ENCODE peak calls at places on chromosomes 5 and 9, in six cellular contexts. One of them, this sample, is unnamed.

GRCh38 chr9:99822596-99823391 is 1.1 kb downstream of the NR4A3 start:
- DNase-seq in activated B cell treated with CpG ODN at 0.5 μM for 24 hours: peak; percentile 48
- DNase-seq in A673: peak; percentile 76
- DNase-seq in WERI-Rb-1: peak; percentile 34
- DNase-seq in B cell: peak; percentile 78
- DNase-seq in GM20000: peak; percentile 49
- DNase-seq in this sample: no peak

GRCh38 chr5:172180936-172181335 is 7.1 kb downstream of the STK10 start:
- DNase-seq in activated B cell treated with CpG ODN at 0.5 μM for 24 hours: no peak
- DNase-seq in A673: no peak
- DNase-seq in WERI-Rb-1: no peak
- DNase-seq in B cell: no peak
- DNase-seq in GM20000: no peak
- DNase-seq in this sample: no peak

GRCh38 chr9:73152445-73152844 is 780 bp downstream of the ANXA1 start:
- DNase-seq in activated B cell treated with CpG ODN at 0.5 μM for 24 hours: no peak
- DNase-seq in A673: peak; percentile 58
- DNase-seq in WERI-Rb-1: no peak
- DNase-seq in B cell: no peak
- DNase-seq in GM20000: no peak
- DNase-seq in this sample: no peak

GRCh38 chr9:136538599-136539426 is 7.0 kb downstream of the NOTCH1 start:
- DNase-seq in activated B cell treated with CpG ODN at 0.5 μM for 24 hours: no peak
- DNase-seq in A673: no peak
- DNase-seq in WERI-Rb-1: no peak
- DNase-seq in B cell: peak; percentile 64
- DNase-seq in GM20000: peak; percentile 82
- DNase-seq in this sample: no peak

GRCh38 chr9:899440-900184 is 58.1 kb downstream of the DMRT1 start:
- DNase-seq in activated B cell treated with CpG ODN at 0.5 μM for 24 hours: no peak
- DNase-seq in A673: no peak
- DNase-seq in WERI-Rb-1: no peak
- DNase-seq in B cell: no peak
- DNase-seq in GM20000: peak; percentile 12
- DNase-seq in this sample: peak; percentile 56

GRCh38 chr5:73365301-73365853 is 83.2 kb downstream of the FOXD1 start:
- DNase-seq in activated B cell treated with CpG ODN at 0.5 μM for 24 hours: no peak
- DNase-seq in A673: no peak
- DNase-seq in WERI-Rb-1: no peak
- DNase-seq in B cell: no peak
- DNase-seq in GM20000: no peak
- DNase-seq in this sample: no peak

GRCh38 chr5:31563216-31563615 is 31.1 kb downstream of the C5orf22 start:
- DNase-seq in activated B cell treated with CpG ODN at 0.5 μM for 24 hours: no peak
- DNase-seq in A673: no peak
- DNase-seq in WERI-Rb-1: no peak
- DNase-seq in B cell: no peak
- DNase-seq in GM20000: no peak
- DNase-seq in this sample: no peak

GRCh38 chr5:50853151-50853550 is 186.7 kb downstream of the PARP8 start:
- DNase-seq in activated B cell treated with CpG ODN at 0.5 μM for 24 hours: peak; percentile 16
- DNase-seq in A673: no peak
- DNase-seq in WERI-Rb-1: no peak
- DNase-seq in B cell: peak; percentile 79
- DNase-seq in GM20000: peak; percentile 25
- DNase-seq in this sample: peak; percentile 67

GRCh38 chr9:78115073-78115472 is 83.5 kb upstream of the GNAQ start:
- DNase-seq in activated B cell treated with CpG ODN at 0.5 μM for 24 hours: no peak
- DNase-seq in A673: peak; percentile 66
- DNase-seq in WERI-Rb-1: no peak
- DNase-seq in B cell: peak; percentile 58
- DNase-seq in GM20000: peak; percentile 14
- DNase-seq in this sample: no peak

GRCh38 chr9:34555435-34556230 is 32.8 kb upstream of the ENHO start:
- DNase-seq in activated B cell treated with CpG ODN at 0.5 μM for 24 hours: no peak
- DNase-seq in A673: no peak
- DNase-seq in WERI-Rb-1: no peak
- DNase-seq in B cell: no peak
- DNase-seq in GM20000: no peak
- DNase-seq in this sample: no peak

GRCh38 chr5:164475339-164475977 is 970.0 kb downstream of the MAT2B start:
- DNase-seq in activated B cell treated with CpG ODN at 0.5 μM for 24 hours: no peak
- DNase-seq in A673: peak; percentile 3
- DNase-seq in WERI-Rb-1: peak; percentile 10
- DNase-seq in B cell: peak; percentile 11
- DNase-seq in GM20000: no peak
- DNase-seq in this sample: no peak

GRCh38 chr5:132253008-132253441 is 4.5 kb upstream of the PDLIM4 start:
- DNase-seq in activated B cell treated with CpG ODN at 0.5 μM for 24 hours: no peak
- DNase-seq in A673: no peak
- DNase-seq in WERI-Rb-1: peak; percentile 6
- DNase-seq in B cell: no peak
- DNase-seq in GM20000: no peak
- DNase-seq in this sample: peak; percentile 27

GRCh38 chr5:16528382-16528849 is 62.8 kb upstream of the ZNF622 start:
- DNase-seq in activated B cell treated with CpG ODN at 0.5 μM for 24 hours: no peak
- DNase-seq in A673: no peak
- DNase-seq in WERI-Rb-1: no peak
- DNase-seq in B cell: no peak
- DNase-seq in GM20000: no peak
- DNase-seq in this sample: no peak

GRCh38 chr5:19531374-19531952 is 456.5 kb downstream of the CDH18 start:
- DNase-seq in activated B cell treated with CpG ODN at 0.5 μM for 24 hours: no peak
- DNase-seq in A673: no peak
- DNase-seq in WERI-Rb-1: no peak
- DNase-seq in B cell: no peak
- DNase-seq in GM20000: no peak
- DNase-seq in this sample: no peak

GRCh38 chr5:122076023-122076422 is 2.0 kb downstream of the LOX start:
- DNase-seq in activated B cell treated with CpG ODN at 0.5 μM for 24 hours: no peak
- DNase-seq in A673: peak; percentile 17
- DNase-seq in WERI-Rb-1: no peak
- DNase-seq in B cell: no peak
- DNase-seq in GM20000: no peak
- DNase-seq in this sample: no peak

GRCh38 chr5:116703923-116704322 is 129.3 kb upstream of the SEMA6A start:
- DNase-seq in activated B cell treated with CpG ODN at 0.5 μM for 24 hours: no peak
- DNase-seq in A673: no peak
- DNase-seq in WERI-Rb-1: no peak
- DNase-seq in B cell: no peak
- DNase-seq in GM20000: no peak
- DNase-seq in this sample: no peak

GRCh38 chr5:41748631-41749030 is 121.6 kb downstream of the OXCT1 start:
- DNase-seq in activated B cell treated with CpG ODN at 0.5 μM for 24 hours: no peak
- DNase-seq in A673: no peak
- DNase-seq in WERI-Rb-1: no peak
- DNase-seq in B cell: no peak
- DNase-seq in GM20000: peak; percentile 51
- DNase-seq in this sample: no peak

GRCh38 chr5:40841068-40841805 is at the start of gene CARD6:
- DNase-seq in activated B cell treated with CpG ODN at 0.5 μM for 24 hours: no peak
- DNase-seq in A673: peak; percentile 74
- DNase-seq in WERI-Rb-1: no peak
- DNase-seq in B cell: peak; percentile 30
- DNase-seq in GM20000: peak; percentile 15
- DNase-seq in this sample: no peak

GRCh38 chr5:107567901-107568671 is 102.7 kb downstream of the EFNA5 start:
- DNase-seq in activated B cell treated with CpG ODN at 0.5 μM for 24 hours: no peak
- DNase-seq in A673: no peak
- DNase-seq in WERI-Rb-1: no peak
- DNase-seq in B cell: no peak
- DNase-seq in GM20000: no peak
- DNase-seq in this sample: no peak

GRCh38 chr9:5364294-5364990 is 24.8 kb upstream of the RLN1 start:
- DNase-seq in activated B cell treated with CpG ODN at 0.5 μM for 24 hours: no peak
- DNase-seq in A673: no peak
- DNase-seq in WERI-Rb-1: no peak
- DNase-seq in B cell: no peak
- DNase-seq in GM20000: peak; percentile 34
- DNase-seq in this sample: no peak

GRCh38 chr9:34332370-34332964 is 3.1 kb downstream of the NUDT2 start:
- DNase-seq in activated B cell treated with CpG ODN at 0.5 μM for 24 hours: no peak
- DNase-seq in A673: peak; percentile 68
- DNase-seq in WERI-Rb-1: peak; percentile 17
- DNase-seq in B cell: peak; percentile 41
- DNase-seq in GM20000: no peak
- DNase-seq in this sample: no peak

GRCh38 chr5:170333161-170333909 is 35.8 kb upstream of the LCP2 start:
- DNase-seq in activated B cell treated with CpG ODN at 0.5 μM for 24 hours: no peak
- DNase-seq in A673: peak; percentile 86
- DNase-seq in WERI-Rb-1: no peak
- DNase-seq in B cell: peak; percentile 47
- DNase-seq in GM20000: no peak
- DNase-seq in this sample: peak; percentile 70

GRCh38 chr5:129951039-129951438 is 46.8 kb downstream of the CHSY3 start:
- DNase-seq in activated B cell treated with CpG ODN at 0.5 μM for 24 hours: no peak
- DNase-seq in A673: no peak
- DNase-seq in WERI-Rb-1: no peak
- DNase-seq in B cell: no peak
- DNase-seq in GM20000: no peak
- DNase-seq in this sample: no peak

GRCh38 chr9:137240321-137240840 is 706 bp upstream of the TUBB4B start:
- DNase-seq in activated B cell treated with CpG ODN at 0.5 μM for 24 hours: no peak
- DNase-seq in A673: peak; percentile 78
- DNase-seq in WERI-Rb-1: no peak
- DNase-seq in B cell: peak; percentile 82
- DNase-seq in GM20000: peak; percentile 83
- DNase-seq in this sample: no peak

GRCh38 chr5:85868070-85868469 is 749.7 kb upstream of the COX7C start:
- DNase-seq in activated B cell treated with CpG ODN at 0.5 μM for 24 hours: no peak
- DNase-seq in A673: no peak
- DNase-seq in WERI-Rb-1: no peak
- DNase-seq in B cell: no peak
- DNase-seq in GM20000: no peak
- DNase-seq in this sample: no peak

GRCh38 chr5:160118349-160119141 is 705 bp downstream of the PWWP2A start:
- DNase-seq in activated B cell treated with CpG ODN at 0.5 μM for 24 hours: peak; percentile 62
- DNase-seq in A673: peak; percentile 27
- DNase-seq in WERI-Rb-1: peak; percentile 33
- DNase-seq in B cell: peak; percentile 69
- DNase-seq in GM20000: peak; percentile 71
- DNase-seq in this sample: peak; percentile 66

GRCh38 chr9:35666045-35666444 is 1.1 kb upstream of the ARHGEF39 start:
- DNase-seq in activated B cell treated with CpG ODN at 0.5 μM for 24 hours: no peak
- DNase-seq in A673: peak; percentile 28
- DNase-seq in WERI-Rb-1: no peak
- DNase-seq in B cell: no peak
- DNase-seq in GM20000: no peak
- DNase-seq in this sample: no peak

GRCh38 chr9:35662437-35662836 is 2.6 kb downstream of the ARHGEF39 start:
- DNase-seq in activated B cell treated with CpG ODN at 0.5 μM for 24 hours: no peak
- DNase-seq in A673: no peak
- DNase-seq in WERI-Rb-1: no peak
- DNase-seq in B cell: no peak
- DNase-seq in GM20000: no peak
- DNase-seq in this sample: no peak

GRCh38 chr9:35666547-35666946 is 1.6 kb upstream of the ARHGEF39 start:
- DNase-seq in activated B cell treated with CpG ODN at 0.5 μM for 24 hours: no peak
- DNase-seq in A673: no peak
- DNase-seq in WERI-Rb-1: no peak
- DNase-seq in B cell: peak; percentile 44
- DNase-seq in GM20000: no peak
- DNase-seq in this sample: no peak

GRCh38 chr9:35665471-35665818 is 450 bp upstream of the ARHGEF39 start:
- DNase-seq in activated B cell treated with CpG ODN at 0.5 μM for 24 hours: no peak
- DNase-seq in A673: no peak
- DNase-seq in WERI-Rb-1: no peak
- DNase-seq in B cell: no peak
- DNase-seq in GM20000: no peak
- DNase-seq in this sample: no peak

GRCh38 chr9:35664531-35665470 is at the start of gene ARHGEF39:
- DNase-seq in activated B cell treated with CpG ODN at 0.5 μM for 24 hours: peak; percentile 60
- DNase-seq in A673: peak; percentile 84
- DNase-seq in WERI-Rb-1: peak; percentile 89
- DNase-seq in B cell: peak; percentile 61
- DNase-seq in GM20000: peak; percentile 93
- DNase-seq in this sample: no peak
- TF ChIP-seq CTCF in activated B cell treated with CpG ODN at 0.5 μM for 24 hours: no peak
- TF ChIP-seq CTCF in A673: peak; percentile 46
- TF ChIP-seq CTCF in WERI-Rb-1: peak; percentile 60
- TF ChIP-seq CTCF in B cell: no peak
- TF ChIP-seq CTCF in GM20000: peak; percentile 46
- TF ChIP-seq CTCF in this sample: no peak

DNA sequence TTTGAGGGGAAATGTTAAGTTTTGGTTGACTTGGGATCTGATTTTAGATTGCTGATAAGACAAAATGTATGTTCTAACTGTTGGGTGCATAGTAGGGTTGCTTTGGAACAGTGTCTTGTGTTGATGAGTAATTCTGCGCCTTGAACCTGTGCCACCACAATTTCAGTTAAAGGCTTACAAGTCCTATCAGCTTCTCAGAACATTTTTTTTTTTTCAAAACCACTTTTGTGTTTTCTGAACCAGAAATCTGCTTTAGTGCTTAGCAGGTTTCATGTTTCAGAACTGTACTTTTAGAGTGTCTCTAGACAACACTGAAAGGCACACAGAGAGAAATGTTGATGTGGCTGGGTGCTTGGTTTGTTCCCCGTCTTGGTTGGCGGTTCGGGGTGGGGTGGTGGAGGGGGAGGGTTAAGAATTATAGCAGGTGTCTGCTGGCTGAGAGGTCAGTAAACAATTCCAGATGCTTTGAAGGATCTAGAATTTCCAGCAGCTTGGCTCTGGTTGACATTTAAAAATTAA is 84.6 kb downstream of the ANKRD55 start:
- DNase-seq in activated B cell treated with CpG ODN at 0.5 μM for 24 hours: no peak
- DNase-seq in A673: no peak
- DNase-seq in WERI-Rb-1: peak; percentile 48
- DNase-seq in B cell: no peak
- DNase-seq in GM20000: peak; percentile 55
- DNase-seq in this sample: no peak
- TF ChIP-seq CTCF in activated B cell treated with CpG ODN at 0.5 μM for 24 hours: no peak
- TF ChIP-seq CTCF in A673: no peak
- TF ChIP-seq CTCF in WERI-Rb-1: no peak
- TF ChIP-seq CTCF in B cell: no peak
- TF ChIP-seq CTCF in GM20000: no peak
- TF ChIP-seq CTCF in this sample: no peak

GRCh38 chr5:177228751-177229150 is 74.8 kb downstream of the RAB24 start:
- DNase-seq in activated B cell treated with CpG ODN at 0.5 μM for 24 hours: no peak
- DNase-seq in A673: no peak
- DNase-seq in WERI-Rb-1: no peak
- DNase-seq in B cell: no peak
- DNase-seq in GM20000: no peak
- DNase-seq in this sample: no peak
- TF ChIP-seq CTCF in activated B cell treated with CpG ODN at 0.5 μM for 24 hours: no peak
- TF ChIP-seq CTCF in A673: no peak
- TF ChIP-seq CTCF in WERI-Rb-1: no peak
- TF ChIP-seq CTCF in B cell: no peak
- TF ChIP-seq CTCF in GM20000: no peak
- TF ChIP-seq CTCF in this sample: no peak

GRCh38 chr5:151101746-151102145 is 20.9 kb upstream of the TNIP1 start:
- DNase-seq in activated B cell treated with CpG ODN at 0.5 μM for 24 hours: no peak
- DNase-seq in A673: no peak
- DNase-seq in WERI-Rb-1: no peak
- DNase-seq in B cell: no peak
- DNase-seq in GM20000: no peak
- DNase-seq in this sample: no peak
- TF ChIP-seq CTCF in activated B cell treated with CpG ODN at 0.5 μM for 24 hours: no peak
- TF ChIP-seq CTCF in A673: no peak
- TF ChIP-seq CTCF in WERI-Rb-1: no peak
- TF ChIP-seq CTCF in B cell: no peak
- TF ChIP-seq CTCF in GM20000: no peak
- TF ChIP-seq CTCF in this sample: no peak

GRCh38 chr9:104780796-104781395 is 17.0 kb downstream of the NIPSNAP3B start:
- DNase-seq in activated B cell treated with CpG ODN at 0.5 μM for 24 hours: no peak
- DNase-seq in A673: peak; percentile 44
- DNase-seq in WERI-Rb-1: no peak
- DNase-seq in B cell: peak; percentile 27
- DNase-seq in GM20000: peak; percentile 17
- DNase-seq in this sample: no peak
- TF ChIP-seq CTCF in activated B cell treated with CpG ODN at 0.5 μM for 24 hours: peak; percentile 27
- TF ChIP-seq CTCF in A673: peak; percentile 57
- TF ChIP-seq CTCF in WERI-Rb-1: peak; percentile 32
- TF ChIP-seq CTCF in B cell: peak; percentile 69
- TF ChIP-seq CTCF in GM20000: peak; percentile 8
- TF ChIP-seq CTCF in this sample: peak; percentile 81